ENCODE peak calls at places on chromosomes 12 and 14, in six cellular contexts. A is uterus; R is IMR-90; G is fibroblast of lung; K is CD8-positive, alpha-beta T cell; I is psoas muscle. F is an unnamed sample.

GRCh38 chr12:105508096-105508495 is 177.6 kb downstream of the C12orf75 start:
- DNase-seq in A (no peak), R (no peak), G (no peak), K (no peak), I (no peak), F (no peak)

GRCh38 chr14:98622208-98623051 is 649.6 kb downstream of the BCL11B start:
- DNase-seq in A (no peak), R (no peak), G (no peak), K (no peak), I (no peak), F (no peak)

GRCh38 chr14:86055512-86055911 is 525.6 kb downstream of the FLRT2 start:
- DNase-seq in A (no peak), R (peak; percentile 13), G (peak; percentile 31), K (no peak), I (no peak), F (no peak)

GRCh38 chr14:43803076-43803689 is 703.9 kb downstream of the FSCB start:
- DNase-seq in A (no peak), R (no peak), G (no peak), K (no peak), I (no peak), F (no peak)

GRCh38 chr12:76643438-76643837 is 83.9 kb upstream of the OSBPL8 start:
- DNase-seq in A (no peak), R (peak; percentile 80), G (peak; percentile 19), K (no peak), I (no peak), F (no peak)

GRCh38 chr12:9331218-9331626 is 123.0 kb upstream of the PZP start:
- DNase-seq in A (peak; percentile 43), R (peak; percentile 41), G (peak; percentile 62), K (peak; percentile 66), I (peak; percentile 51), F (peak; percentile 62)

GRCh38 chr14:68442828-68443460 is 349.9 kb downstream of the ZFP36L1 start:
- DNase-seq in A (no peak), R (peak; percentile 49), G (peak; percentile 70), K (no peak), I (no peak), F (no peak)

GRCh38 chr12:754238-754816 is 1.9 kb downstream of the WNK1 start:
- DNase-seq in A (no peak), R (no peak), G (peak; percentile 28), K (peak; percentile 5), I (no peak), F (no peak)

GRCh38 chr14:95507174-95507573 is 9.3 kb downstream of the SYNE3 start:
- DNase-seq in A (peak; percentile 76), R (peak; percentile 94), G (peak; percentile 92), K (no peak), I (peak; percentile 78), F (peak; percentile 64)

GRCh38 chr12:93813181-93813580 is 136.0 kb downstream of the CRADD start:
- DNase-seq in A (no peak), R (no peak), G (peak; percentile 88), K (no peak), I (no peak), F (no peak)

GRCh38 chr12:117188121-117188665 is 2.1 kb downstream of the FBXO21 start:
- DNase-seq in A (no peak), R (no peak), G (no peak), K (no peak), I (no peak), F (no peak)

GRCh38 chr12:14317362-14318146 is 47.9 kb upstream of the ATF7IP start:
- DNase-seq in A (no peak), R (no peak), G (no peak), K (no peak), I (no peak), F (no peak)

GRCh38 chr14:58362798-58363412 is 32.8 kb upstream of the TOMM20L start:
- DNase-seq in A (no peak), R (peak; percentile 17), G (peak; percentile 32), K (no peak), I (no peak), F (no peak)

GRCh38 chr14:45112886-45113772 is 21.2 kb downstream of the FKBP3 start:
- DNase-seq in A (no peak), R (peak; percentile 62), G (peak; percentile 30), K (no peak), I (no peak), F (no peak)

GRCh38 chr14:69090187-69090789 is 62.6 kb downstream of the DCAF5 start:
- DNase-seq in A (no peak), R (peak; percentile 55), G (peak; percentile 54), K (peak; percentile 10), I (no peak), F (no peak)

GRCh38 chr14:100832311-100832960 is 6.5 kb downstream of the MEG3 start:
- DNase-seq in A (no peak), R (no peak), G (no peak), K (no peak), I (no peak), F (no peak)

GRCh38 chr14:21771671-21772070 is 98.1 kb upstream of the OR4E1 start:
- DNase-seq in A (no peak), R (no peak), G (no peak), K (no peak), I (no peak), F (no peak)

GRCh38 chr12:114935658-114936057 is 251.7 kb upstream of the TBX3 start:
- DNase-seq in A (no peak), R (no peak), G (no peak), K (no peak), I (no peak), F (no peak)

GRCh38 chr12:86376052-86376451 is 119.9 kb upstream of the MGAT4C start:
- DNase-seq in A (no peak), R (no peak), G (no peak), K (no peak), I (no peak), F (peak; percentile 16)

GRCh38 chr12:123498126-123498825 is 35.2 kb downstream of the RILPL1 start:
- DNase-seq in A (no peak), R (no peak), G (no peak), K (no peak), I (no peak), F (no peak)

GRCh38 chr14:104554088-104554607 is 25.4 kb upstream of the C14orf180 start:
- DNase-seq in A (no peak), R (no peak), G (no peak), K (no peak), I (no peak), F (peak; percentile 11)

GRCh38 chr14:91229743-91230200 is 14.7 kb downstream of the GPR68 start:
- DNase-seq in A (no peak), R (peak; percentile 61), G (no peak), K (peak; percentile 56), I (no peak), F (no peak)

GRCh38 chr14:54981698-54982097 is 45.2 kb downstream of the WDHD1 start:
- DNase-seq in A (no peak), R (peak; percentile 22), G (peak; percentile 41), K (no peak), I (no peak), F (no peak)

GRCh38 chr14:102760485-102761193 is 16.6 kb upstream of the TRAF3 start:
- DNase-seq in A (no peak), R (no peak), G (no peak), K (no peak), I (no peak), F (no peak)

GRCh38 chr14:102389261-102389660 is 26.5 kb downstream of the TECPR2 start:
- DNase-seq in A (no peak), R (no peak), G (no peak), K (no peak), I (no peak), F (no peak)

GRCh38 chr14:68663385-68664076 is 129.3 kb downstream of the ZFP36L1 start:
- DNase-seq in A (peak; percentile 48), R (peak; percentile 91), G (peak; percentile 59), K (no peak), I (no peak), F (no peak)

GRCh38 chr12:117733292-117733805 is 235.4 kb downstream of the KSR2 start:
- DNase-seq in A (no peak), R (no peak), G (no peak), K (no peak), I (no peak), F (no peak)

GRCh38 chr12:110249716-110250225 is 31.3 kb upstream of the ATP2A2 start:
- DNase-seq in A (no peak), R (no peak), G (no peak), K (no peak), I (no peak), F (peak; percentile 51)
- H3K27ac ChIP-seq in A (no peak overlapping the region), R (peak overlapping the region; percentile 25), G (no peak overlapping the region), K (no peak overlapping the region), I (peak overlapping the region; percentile 66), F (peak overlapping the region; percentile 94)

GRCh38 chr14:81276699-81277069 is 55.9 kb upstream of the GTF2A1 start:
- DNase-seq in A (no peak), R (no peak), G (no peak), K (no peak), I (no peak), F (no peak)

GRCh38 chr14:81273961-81274360 is 53.2 kb upstream of the GTF2A1 start:
- DNase-seq in A (no peak), R (no peak), G (no peak), K (no peak), I (no peak), F (no peak)

GRCh38 chr14:81277096-81277495 is 56.3 kb upstream of the GTF2A1 start:
- DNase-seq in A (no peak), R (no peak), G (no peak), K (no peak), I (no peak), F (no peak)

GRCh38 chr14:81275995-81276698 is 55.4 kb upstream of the GTF2A1 start:
- DNase-seq in A (no peak), R (no peak), G (no peak), K (no peak), I (no peak), F (no peak)

GRCh38 chr14:81275305-81275950 is 54.7 kb upstream of the GTF2A1 start:
- DNase-seq in A (no peak), R (no peak), G (no peak), K (no peak), I (no peak), F (peak; percentile 24)
- H3K36me3 ChIP-seq in A (no peaks in the 10 kb centered on the region), R (no peaks in the 10 kb centered on the region), G (no peaks in the 10 kb centered on the region), K (no peaks in the 10 kb centered on the region), I (peaks cover 22% of the 10 kb centered on the region), F (no peaks in the 10 kb centered on the region)

GRCh38 chr12:52850681-52851080 is 1.9 kb upstream of the KRT78 start:
- DNase-seq in A (no peak), R (no peak), G (no peak), K (no peak), I (no peak), F (no peak)

GRCh38 chr12:52851787-52852186 is 3.0 kb upstream of the KRT78 start:
- DNase-seq in A (no peak), R (no peak), G (no peak), K (no peak), I (no peak), F (no peak)

GRCh38 chr12:52847335-52848102 is 1.3 kb downstream of the KRT78 start:
- DNase-seq in A (no peak), R (no peak), G (no peak), K (no peak), I (no peak), F (no peak)

GRCh38 chr12:52848661-52849255 is at the start of gene KRT78:
- DNase-seq in A (no peak), R (no peak), G (no peak), K (no peak), I (no peak), F (no peak)

GRCh38 chr12:52849511-52849910 is 717 bp upstream of the KRT78 start:
- DNase-seq in A (no peak), R (no peak), G (no peak), K (no peak), I (no peak), F (no peak)
- TF ChIP-seq CTCF in A (no peak), R (no peak), G (no peak), K (no peak), I (no peak), F (no peak)

GRCh38 chr12:45244561-45245348 is 28.9 kb downstream of the ANO6 start:
- DNase-seq in A (no peak), R (peak; percentile 66), G (peak; percentile 84), K (no peak), I (no peak), F (no peak)
- H3K27ac ChIP-seq in A (peak overlapping the region; percentile 5), R (no peak overlapping the region), G (peak overlapping the region; percentile 74), K (no peak overlapping the region), I (peak overlapping the region; percentile 68), F (peak overlapping the region; percentile 18)

F was measured in left ventricle myocardium inferior.